ENCODE peak calls at places on chromosomes 12 and 14, in six cellular contexts. A, H, W, F, P and V are unnamed samples.

GRCh38 chr12:41189395-41190251 is 1.5 kb downstream of the PDZRN4 start:
- DNase-seq in A (peak), W (peak), P (no peak), H (no peak), F (no peak), V (no peak)

GRCh38 chr12:65930114-65930828 is 106.0 kb downstream of the HMGA2 start:
- DNase-seq in P (no peak), W (no peak), H (no peak), F (no peak), A (no peak), V (no peak)

GRCh38 chr12:107912421-107913004 is 138.0 kb downstream of the ASCL4 start:
- DNase-seq in A (peak), F (no peak), P (peak), H (peak), W (peak), V (no peak)

GRCh38 chr12:80761818-80762217 is 45.1 kb downstream of the MYF5 start:
- DNase-seq in P (peak), H (no peak), A (no peak), F (no peak), W (no peak), V (no peak)

GRCh38 chr12:54217774-54218221 is 29.0 kb upstream of the SMUG1 start:
- DNase-seq in H (peak), A (peak), P (no peak), F (no peak), W (peak), V (no peak)

GRCh38 chr14:38964630-38965029 is 138.4 kb downstream of the SEC23A start:
- DNase-seq in P (peak), F (no peak), H (no peak), W (peak), A (no peak), V (no peak)

GRCh38 chr14:50062438-50063039 is 53.8 kb downstream of the VCPKMT start:
- DNase-seq in F (no peak), H (no peak), W (no peak), A (peak), P (peak), V (no peak)

GRCh38 chr12:51961834-51962233 is 10.3 kb downstream of the ACVR1B start:
- DNase-seq in H (no peak), P (no peak), A (no peak), F (no peak), W (no peak), V (no peak)

GRCh38 chr14:35385042-35385839 is 19.3 kb downstream of the NFKBIA start:
- DNase-seq in F (peak), A (peak), P (peak), H (peak), W (peak), V (no peak)

GRCh38 chr12:68850390-68850789 is 42.4 kb downstream of the MDM2 start:
- DNase-seq in F (no peak), P (no peak), A (no peak), W (no peak), H (no peak), V (no peak)

GRCh38 chr12:27802936-27803335 is 22.9 kb upstream of the MANSC4 start:
- DNase-seq in A (no peak), P (no peak), W (no peak), H (no peak), F (no peak), V (no peak)

GRCh38 chr14:91138511-91139359 is 24.9 kb downstream of the DGLUCY start:
- DNase-seq in H (no peak), F (no peak), A (peak), P (no peak), W (peak), V (no peak)

GRCh38 chr12:10867381-10867780 is 16.7 kb downstream of the PRH1 start:
- DNase-seq in P (no peak), H (no peak), A (no peak), W (no peak), F (no peak), V (no peak)

GRCh38 chr12:48279096-48279495 is 71.6 kb downstream of the ZNF641 start:
- DNase-seq in A (no peak), F (no peak), P (no peak), H (no peak), W (no peak), V (no peak)

GRCh38 chr12:56128669-56129209 is 672 bp downstream of the ESYT1 start:
- DNase-seq in F (no peak), P (peak), W (no peak), H (no peak), A (peak), V (no peak)

GRCh38 chr12:113500662-113501435 is 29.2 kb upstream of the LHX5 start:
- DNase-seq in H (no peak), P (no peak), A (peak), W (peak), F (no peak), V (no peak)

GRCh38 chr14:74486164-74486563 is 6.9 kb downstream of the NPC2 start:
- DNase-seq in A (no peak), H (no peak), P (no peak), F (no peak), W (no peak), V (no peak)

GRCh38 chr12:101327547-101327946 is 47.6 kb downstream of the UTP20 start:
- DNase-seq in A (no peak), P (no peak), F (no peak), H (no peak), W (no peak), V (no peak)

GRCh38 chr14:33275879-33276278 is 337.2 kb downstream of the NPAS3 start:
- DNase-seq in W (no peak), P (no peak), A (no peak), F (no peak), H (no peak), V (no peak)

GRCh38 chr12:13179159-13180074 is 17.1 kb upstream of the EMP1 start:
- DNase-seq in W (peak), P (peak), F (no peak), H (peak), A (peak), V (no peak)

GRCh38 chr14:80100681-80101080 is 110.6 kb downstream of the DIO2 start:
- DNase-seq in H (no peak), A (no peak), P (no peak), F (no peak), W (no peak), V (no peak)

DNA sequence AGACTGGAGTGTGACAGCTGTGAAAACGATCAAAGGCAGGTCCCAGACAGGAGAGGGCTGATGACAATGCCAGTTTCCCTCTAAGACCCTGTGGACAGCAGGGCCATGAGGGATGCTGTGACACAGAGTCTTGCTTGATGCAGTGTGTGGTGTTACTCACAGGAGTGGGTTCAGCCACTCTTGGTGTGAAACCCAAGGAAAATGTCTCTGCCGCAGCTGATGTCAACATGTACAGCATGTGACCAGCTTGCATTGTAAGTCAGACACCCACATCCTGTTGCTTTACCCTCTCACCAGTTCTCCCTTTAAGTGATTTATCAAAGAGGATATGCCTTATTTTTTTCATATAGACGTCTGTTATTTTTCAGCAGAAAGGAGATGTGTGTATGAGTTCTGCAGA is 268.6 kb downstream of the BTG1 start:
- DNase-seq in P (peak), H (no peak), F (no peak), A (no peak), W (peak), V (no peak)
- H3K4me3 ChIP-seq in P (no peak), H (no peak), F (no peak), A (no peak), W (no peak), V (no peak)

GRCh38 chr12:2195085-2195484 is 142.3 kb downstream of the CACNA1C start:
- DNase-seq in P (no peak), A (no peak), F (no peak), H (no peak), W (no peak), V (no peak)

GRCh38 chr12:2194571-2194970 is 141.8 kb downstream of the CACNA1C start:
- DNase-seq in P (no peak), W (no peak), H (no peak), F (no peak), A (no peak), V (no peak)

GRCh38 chr12:2198088-2198501 is 145.3 kb downstream of the CACNA1C start:
- DNase-seq in W (peak), H (no peak), F (no peak), P (peak), A (peak), V (no peak)

GRCh38 chr12:2194060-2194459 is 141.3 kb downstream of the CACNA1C start:
- DNase-seq in P (no peak), W (no peak), A (no peak), F (no peak), H (no peak), V (no peak)

GRCh38 chr12:2198542-2198941 is 145.8 kb downstream of the CACNA1C start:
- DNase-seq in F (no peak), P (no peak), W (no peak), H (no peak), A (peak), V (no peak)
- H3K4me3 ChIP-seq in F (no peak), P (no peak), W (no peak), H (no peak), A (no peak), V (no peak)

GRCh38 chr14:103141117-103141796 is 18.0 kb downstream of the TNFAIP2 start:
- DNase-seq in P (peak), F (no peak), H (no peak), A (peak), W (peak), V (no peak)

GRCh38 chr14:103138483-103139370 is 15.5 kb downstream of the TNFAIP2 start:
- DNase-seq in H (no peak), P (no peak), F (no peak), A (peak), W (peak), V (no peak)

GRCh38 chr14:103137721-103138482 is 14.6 kb downstream of the TNFAIP2 start:
- DNase-seq in F (no peak), H (no peak), P (no peak), A (peak), W (no peak), V (no peak)

GRCh38 chr14:103140316-103141109 is 17.3 kb downstream of the TNFAIP2 start:
- DNase-seq in H (no peak), W (no peak), F (no peak), P (no peak), A (no peak), V (no peak)

DNA sequence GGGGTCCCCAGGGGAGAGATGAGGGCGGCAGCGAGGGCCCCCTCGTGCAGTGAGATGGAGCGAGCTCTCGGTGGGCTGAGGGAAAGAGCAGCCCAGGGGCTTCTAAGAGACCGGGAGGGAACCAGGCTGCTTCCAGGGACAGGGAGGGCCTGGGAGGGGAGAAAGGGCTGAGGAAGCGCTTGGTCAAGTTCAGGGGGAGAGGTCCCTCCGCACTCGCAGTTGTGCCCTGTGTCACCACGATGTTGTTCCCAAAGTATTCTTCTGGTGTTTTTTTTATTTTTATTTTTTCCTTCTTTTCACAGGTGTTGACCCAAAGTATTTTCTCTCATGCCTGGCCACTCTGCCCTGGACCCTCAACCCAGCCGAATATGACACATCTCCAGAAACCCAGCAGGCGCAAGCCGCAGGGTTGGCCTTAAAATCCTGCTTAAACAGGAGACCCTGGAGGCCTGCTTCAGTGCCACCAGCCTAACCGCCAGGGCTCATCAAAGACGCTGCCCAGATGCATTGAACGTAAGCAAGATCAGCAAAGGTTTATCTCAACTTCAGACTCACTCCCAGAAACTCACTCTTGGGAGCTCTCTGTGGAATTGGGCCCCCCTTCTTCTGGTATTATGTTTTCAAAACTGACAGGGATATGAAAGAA is 16.2 kb downstream of the TNFAIP2 start:
- DNase-seq in W (no peak), F (no peak), A (peak), P (no peak), H (no peak), V (no peak)
- H3K4me3 ChIP-seq in W (peak), F (peak), A (peak), P (no peak), H (peak), V (no peak)

GRCh38 chr12:16600525-16600924 is 5.4 kb downstream of the LMO3 start:
- DNase-seq in P (no peak), A (no peak), H (no peak), W (no peak), F (no peak), V (no peak)
- H3K4me3 ChIP-seq in P (no peak), A (no peak), H (no peak), W (no peak), F (no peak), V (no peak)

DNA sequence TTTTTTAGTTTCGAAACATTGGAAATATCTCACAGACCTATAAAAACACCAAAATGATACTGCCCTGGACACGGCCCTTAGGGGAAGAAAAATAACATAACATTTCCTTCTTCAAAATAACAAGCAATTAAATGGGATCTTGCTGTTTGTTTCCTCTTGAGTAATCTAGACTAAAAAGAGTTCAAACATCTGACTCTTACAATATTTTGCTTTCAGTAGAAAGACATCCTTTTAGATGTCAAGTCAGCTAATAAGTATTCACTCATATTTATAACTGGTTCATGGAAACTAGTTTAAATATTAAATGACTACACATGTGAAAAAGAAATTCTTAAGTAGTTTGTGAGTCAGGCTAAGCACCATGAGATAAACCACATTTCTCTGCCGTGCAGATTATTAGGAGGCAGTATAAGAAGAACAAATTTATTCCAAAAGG is 87.4 kb downstream of the EPS8 start:
- DNase-seq in H (no peak), A (no peak), F (no peak), P (peak), W (no peak), V (no peak)
- H3K4me3 ChIP-seq in H (peak), A (no peak), F (no peak), P (no peak), W (no peak), V (no peak)

GRCh38 chr12:121060149-121061001 is 21.3 kb upstream of the OASL start:
- DNase-seq in A (peak), H (no peak), W (peak), P (peak), F (peak), V (no peak)
- H3K4me3 ChIP-seq in A (no peak), H (peak), W (no peak), P (peak), F (peak), V (peak)

GRCh38 chr12:1662761-1663439 is 28.0 kb upstream of the ADIPOR2 start:
- DNase-seq in F (no peak), A (peak), H (no peak), P (peak), W (peak), V (no peak)
- H3K4me3 ChIP-seq in F (peak), A (peak), H (peak), P (no peak), W (peak), V (no peak)

GRCh38 chr12:105083041-105083440 is 1.2 kb downstream of the ALDH1L2 start:
- DNase-seq in P (no peak), F (no peak), W (no peak), A (no peak), H (no peak), V (no peak)
- H3K4me3 ChIP-seq in P (peak), F (peak), W (no peak), A (no peak), H (peak), V (peak)

DNA sequence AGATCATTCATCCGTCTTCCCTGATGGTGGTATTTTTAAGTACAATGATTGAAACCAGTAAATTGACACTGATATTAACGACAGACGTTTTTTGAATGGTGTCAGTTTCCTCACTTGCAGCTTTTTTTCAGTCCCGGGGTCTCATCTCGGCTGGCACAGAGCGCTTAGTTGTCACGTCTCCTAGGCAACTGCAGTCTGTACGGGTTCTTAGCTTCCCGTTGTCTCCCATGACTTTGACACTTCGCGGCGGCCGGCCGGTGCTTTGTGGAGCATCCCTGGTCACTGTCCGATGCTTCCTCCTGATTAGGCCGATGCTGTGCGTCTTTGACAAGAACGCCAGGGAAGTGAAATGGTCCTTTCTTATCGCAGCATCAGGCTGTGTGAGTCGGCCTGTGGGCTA is 67.4 kb downstream of the ADGRD1 start:
- DNase-seq in A (no peak), F (no peak), H (no peak), P (no peak), W (no peak), V (no peak)
- H3K4me3 ChIP-seq in A (no peak), F (no peak), H (no peak), P (no peak), W (no peak), V (no peak)

GRCh38 chr14:97995571-97995970 is 1198.4 kb downstream of the VRK1 start:
- DNase-seq in W (no peak), H (no peak), A (no peak), F (no peak), P (no peak), V (no peak)

GRCh38 chr14:97995038-97995437 is 1197.9 kb downstream of the VRK1 start:
- DNase-seq in A (no peak), P (no peak), F (no peak), H (no peak), W (no peak), V (no peak)

GRCh38 chr14:97993508-97994019 is 1196.4 kb downstream of the VRK1 start:
- DNase-seq in P (no peak), F (no peak), W (no peak), A (no peak), H (no peak), V (no peak)

DNA sequence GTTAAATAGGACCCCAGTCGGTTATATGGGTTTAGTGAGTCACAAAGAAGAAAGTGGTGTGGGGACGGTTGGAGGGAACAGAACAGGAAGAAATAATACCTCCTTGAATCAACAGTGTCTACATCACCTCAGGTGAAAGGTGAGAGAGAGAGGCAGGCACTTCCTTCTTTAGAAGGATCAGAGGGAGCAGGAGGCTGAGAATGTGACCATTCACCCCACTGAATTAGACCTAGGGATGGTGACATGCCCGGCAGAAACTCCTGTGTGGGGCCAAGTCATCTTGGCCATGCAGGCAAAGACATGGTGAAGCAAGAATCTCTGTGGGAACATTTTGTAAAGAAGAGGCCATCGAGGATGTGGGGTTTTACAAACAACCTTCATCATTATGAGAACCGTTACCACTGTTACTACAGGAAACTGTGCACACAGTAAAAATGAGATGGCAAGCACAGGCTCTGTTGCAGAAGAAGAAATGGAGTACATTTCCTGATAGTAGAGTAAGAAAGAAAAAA is 1196.9 kb downstream of the VRK1 start:
- DNase-seq in A (no peak), H (no peak), P (no peak), F (no peak), W (no peak), V (no peak)
- H3K4me3 ChIP-seq in A (no peak), H (no peak), P (no peak), F (no peak), W (no peak), V (no peak)